ENCODE peak calls at places on chromosome 12, in eight cellular contexts. One of them, this sample, is unnamed.

GRCh38 chr12:123907726-123908476 is 64.7 kb downstream of the CCDC92 start:
- DNase-seq in lower lobe of right lung: no peak
- DNase-seq in activated T-cell treated with anti-CD3 and anti-CD28 coated beads for 24 hours: no peak
- DNase-seq in NCI-H1092 treated with DMSO at 0.1 percent for 48 hours: no peak
- DNase-seq in HCT116: no peak
- DNase-seq in AML-193: no peak
- DNase-seq in T-helper 22 cell: no peak
- DNase-seq in small intestine: peak
- DNase-seq in this sample: no peak

GRCh38 chr12:94039914-94040313 is 108.5 kb upstream of the PLXNC1 start:
- DNase-seq in lower lobe of right lung: no peak
- DNase-seq in activated T-cell treated with anti-CD3 and anti-CD28 coated beads for 24 hours: no peak
- DNase-seq in NCI-H1092 treated with DMSO at 0.1 percent for 48 hours: no peak
- DNase-seq in HCT116: no peak
- DNase-seq in AML-193: no peak
- DNase-seq in T-helper 22 cell: no peak
- DNase-seq in small intestine: no peak
- DNase-seq in this sample: no peak

GRCh38 chr12:46982629-46983392 is 96.6 kb upstream of the PCED1B start:
- DNase-seq in lower lobe of right lung: no peak
- DNase-seq in activated T-cell treated with anti-CD3 and anti-CD28 coated beads for 24 hours: no peak
- DNase-seq in NCI-H1092 treated with DMSO at 0.1 percent for 48 hours: no peak
- DNase-seq in HCT116: no peak
- DNase-seq in AML-193: no peak
- DNase-seq in T-helper 22 cell: no peak
- DNase-seq in small intestine: no peak
- DNase-seq in this sample: no peak

GRCh38 chr12:124862768-124863408 is 776 bp downstream of the SCARB1 start:
- DNase-seq in lower lobe of right lung: no peak
- DNase-seq in activated T-cell treated with anti-CD3 and anti-CD28 coated beads for 24 hours: no peak
- DNase-seq in NCI-H1092 treated with DMSO at 0.1 percent for 48 hours: peak
- DNase-seq in HCT116: no peak
- DNase-seq in AML-193: peak
- DNase-seq in T-helper 22 cell: no peak
- DNase-seq in small intestine: peak
- DNase-seq in this sample: peak

GRCh38 chr12:72230589-72230988 is 41.6 kb upstream of the TRHDE start:
- DNase-seq in lower lobe of right lung: no peak
- DNase-seq in activated T-cell treated with anti-CD3 and anti-CD28 coated beads for 24 hours: no peak
- DNase-seq in NCI-H1092 treated with DMSO at 0.1 percent for 48 hours: no peak
- DNase-seq in HCT116: no peak
- DNase-seq in AML-193: no peak
- DNase-seq in T-helper 22 cell: no peak
- DNase-seq in small intestine: no peak
- DNase-seq in this sample: no peak

GRCh38 chr12:11757531-11757930 is 108.1 kb downstream of the ETV6 start:
- DNase-seq in lower lobe of right lung: no peak
- DNase-seq in activated T-cell treated with anti-CD3 and anti-CD28 coated beads for 24 hours: no peak
- DNase-seq in NCI-H1092 treated with DMSO at 0.1 percent for 48 hours: no peak
- DNase-seq in HCT116: no peak
- DNase-seq in AML-193: no peak
- DNase-seq in T-helper 22 cell: no peak
- DNase-seq in small intestine: no peak
- DNase-seq in this sample: no peak

GRCh38 chr12:104456950-104457745 is 400 bp downstream of the CHST11 start:
- DNase-seq in lower lobe of right lung: peak
- DNase-seq in activated T-cell treated with anti-CD3 and anti-CD28 coated beads for 24 hours: peak
- DNase-seq in NCI-H1092 treated with DMSO at 0.1 percent for 48 hours: peak
- DNase-seq in HCT116: no peak
- DNase-seq in AML-193: peak
- DNase-seq in T-helper 22 cell: no peak
- DNase-seq in small intestine: peak
- DNase-seq in this sample: peak

GRCh38 chr12:85804663-85805062 is 31.5 kb downstream of the RASSF9 start:
- DNase-seq in lower lobe of right lung: no peak
- DNase-seq in activated T-cell treated with anti-CD3 and anti-CD28 coated beads for 24 hours: no peak
- DNase-seq in NCI-H1092 treated with DMSO at 0.1 percent for 48 hours: no peak
- DNase-seq in HCT116: no peak
- DNase-seq in AML-193: no peak
- DNase-seq in T-helper 22 cell: no peak
- DNase-seq in small intestine: no peak
- DNase-seq in this sample: no peak

GRCh38 chr12:87280356-87280755 is 748.8 kb downstream of the C12orf50 start:
- DNase-seq in lower lobe of right lung: no peak
- DNase-seq in activated T-cell treated with anti-CD3 and anti-CD28 coated beads for 24 hours: no peak
- DNase-seq in NCI-H1092 treated with DMSO at 0.1 percent for 48 hours: no peak
- DNase-seq in HCT116: no peak
- DNase-seq in AML-193: no peak
- DNase-seq in T-helper 22 cell: no peak
- DNase-seq in small intestine: no peak
- DNase-seq in this sample: no peak

GRCh38 chr12:14874882-14875281 is 10.8 kb downstream of the MGP start:
- DNase-seq in lower lobe of right lung: no peak
- DNase-seq in activated T-cell treated with anti-CD3 and anti-CD28 coated beads for 24 hours: no peak
- DNase-seq in NCI-H1092 treated with DMSO at 0.1 percent for 48 hours: no peak
- DNase-seq in HCT116: no peak
- DNase-seq in AML-193: no peak
- DNase-seq in T-helper 22 cell: no peak
- DNase-seq in small intestine: no peak
- DNase-seq in this sample: no peak

GRCh38 chr12:7190268-7191055 is 976 bp downstream of the PEX5 start:
- DNase-seq in lower lobe of right lung: peak
- DNase-seq in activated T-cell treated with anti-CD3 and anti-CD28 coated beads for 24 hours: peak
- DNase-seq in NCI-H1092 treated with DMSO at 0.1 percent for 48 hours: peak
- DNase-seq in HCT116: no peak
- DNase-seq in AML-193: no peak
- DNase-seq in T-helper 22 cell: peak
- DNase-seq in small intestine: peak
- DNase-seq in this sample: no peak

GRCh38 chr12:45959728-45960127 is 30.6 kb downstream of the SCAF11 start:
- DNase-seq in lower lobe of right lung: no peak
- DNase-seq in activated T-cell treated with anti-CD3 and anti-CD28 coated beads for 24 hours: no peak
- DNase-seq in NCI-H1092 treated with DMSO at 0.1 percent for 48 hours: no peak
- DNase-seq in HCT116: no peak
- DNase-seq in AML-193: no peak
- DNase-seq in T-helper 22 cell: no peak
- DNase-seq in small intestine: peak
- DNase-seq in this sample: no peak

This sample was measured in activated effector memory CD4-positive, alpha-beta T cell treated with Interleukin-2 at 50 U/mL for 16 hours.